ENCODE peak calls at places on chromosomes 4 and X, in four cellular contexts. One of them, this sample, is unnamed.

GRCh38 chr4:23822181-23822580 is 67.7 kb downstream of the PPARGC1A start:
- DNase-seq in epithelial cell of esophagus: peak
- DNase-seq in lower leg skin: no peak
- DNase-seq in D721Med: no peak
- DNase-seq in this sample: no peak

GRCh38 chrX:19715711-19716638 is 171.4 kb downstream of the SH3KBP1 start:
- DNase-seq in epithelial cell of esophagus: no peak
- DNase-seq in lower leg skin: no peak
- DNase-seq in D721Med: no peak
- DNase-seq in this sample: no peak

GRCh38 chrX:129359269-129359668 is 164.0 kb downstream of the SMARCA1 start:
- DNase-seq in epithelial cell of esophagus: peak
- DNase-seq in lower leg skin: no peak
- DNase-seq in D721Med: no peak
- DNase-seq in this sample: no peak

GRCh38 chr4:43435303-43435702 is 542.8 kb downstream of the GRXCR1 start:
- DNase-seq in epithelial cell of esophagus: no peak
- DNase-seq in lower leg skin: no peak
- DNase-seq in D721Med: no peak
- DNase-seq in this sample: no peak

GRCh38 chr4:1720163-1720983 is 750 bp downstream of the TMEM129 start:
- DNase-seq in epithelial cell of esophagus: peak
- DNase-seq in lower leg skin: no peak
- DNase-seq in D721Med: no peak
- DNase-seq in this sample: peak

GRCh38 chrX:115268421-115268820 is 21.1 kb upstream of the LUZP4 start:
- DNase-seq in epithelial cell of esophagus: peak
- DNase-seq in lower leg skin: no peak
- DNase-seq in D721Med: no peak
- DNase-seq in this sample: no peak

GRCh38 chr4:11954093-11954492 is 525.4 kb upstream of the HS3ST1 start:
- DNase-seq in epithelial cell of esophagus: peak
- DNase-seq in lower leg skin: no peak
- DNase-seq in D721Med: no peak
- DNase-seq in this sample: no peak

GRCh38 chrX:155086202-155086840 is 15.0 kb downstream of the BRCC3 start:
- DNase-seq in epithelial cell of esophagus: peak
- DNase-seq in lower leg skin: no peak
- DNase-seq in D721Med: no peak
- DNase-seq in this sample: peak

GRCh38 chrX:5681159-5681558 is 547.5 kb downstream of the NLGN4X start:
- DNase-seq in epithelial cell of esophagus: peak
- DNase-seq in lower leg skin: no peak
- DNase-seq in D721Med: no peak
- DNase-seq in this sample: no peak

GRCh38 chrX:153381684-153382532 is 19.2 kb downstream of the PNMA6E start:
- DNase-seq in epithelial cell of esophagus: no peak
- DNase-seq in lower leg skin: no peak
- DNase-seq in D721Med: no peak
- DNase-seq in this sample: no peak

GRCh38 chr4:3723232-3723642 is 42.9 kb upstream of the ADRA2C start:
- DNase-seq in epithelial cell of esophagus: no peak
- DNase-seq in lower leg skin: no peak
- DNase-seq in D721Med: no peak
- DNase-seq in this sample: no peak

GRCh38 chr4:26220704-26221103 is 100.1 kb upstream of the RBPJ start:
- DNase-seq in epithelial cell of esophagus: peak
- DNase-seq in lower leg skin: no peak
- DNase-seq in D721Med: no peak
- DNase-seq in this sample: no peak

GRCh38 chr4:5722328-5722727 is 11.3 kb downstream of the EVC start:
- DNase-seq in epithelial cell of esophagus: peak
- DNase-seq in lower leg skin: no peak
- DNase-seq in D721Med: no peak
- DNase-seq in this sample: no peak

GRCh38 chrX:150364347-150365050 is 1.4 kb downstream of the MAMLD1 start:
- DNase-seq in epithelial cell of esophagus: peak
- DNase-seq in lower leg skin: no peak
- DNase-seq in D721Med: no peak
- DNase-seq in this sample: no peak

GRCh38 chr4:57355066-57355465 is 244.9 kb upstream of the IGFBP7 start:
- DNase-seq in epithelial cell of esophagus: peak
- DNase-seq in lower leg skin: no peak
- DNase-seq in D721Med: no peak
- DNase-seq in this sample: no peak

GRCh38 chrX:150569155-150569477 is 695 bp downstream of the MTM1 start:
- DNase-seq in epithelial cell of esophagus: no peak
- DNase-seq in lower leg skin: no peak
- DNase-seq in D721Med: no peak
- DNase-seq in this sample: no peak

GRCh38 chr4:73729534-73730165 is 10.7 kb upstream of the CXCL8 start:
- DNase-seq in epithelial cell of esophagus: peak
- DNase-seq in lower leg skin: peak
- DNase-seq in D721Med: peak
- DNase-seq in this sample: no peak

GRCh38 chr4:27397886-27398285 is 537.2 kb downstream of the STIM2 start:
- DNase-seq in epithelial cell of esophagus: peak
- DNase-seq in lower leg skin: no peak
- DNase-seq in D721Med: no peak
- DNase-seq in this sample: no peak

GRCh38 chr4:174423257-174423944 is 98.9 kb downstream of the HPGD start:
- DNase-seq in epithelial cell of esophagus: peak
- DNase-seq in lower leg skin: peak
- DNase-seq in D721Med: no peak
- DNase-seq in this sample: no peak

DNA sequence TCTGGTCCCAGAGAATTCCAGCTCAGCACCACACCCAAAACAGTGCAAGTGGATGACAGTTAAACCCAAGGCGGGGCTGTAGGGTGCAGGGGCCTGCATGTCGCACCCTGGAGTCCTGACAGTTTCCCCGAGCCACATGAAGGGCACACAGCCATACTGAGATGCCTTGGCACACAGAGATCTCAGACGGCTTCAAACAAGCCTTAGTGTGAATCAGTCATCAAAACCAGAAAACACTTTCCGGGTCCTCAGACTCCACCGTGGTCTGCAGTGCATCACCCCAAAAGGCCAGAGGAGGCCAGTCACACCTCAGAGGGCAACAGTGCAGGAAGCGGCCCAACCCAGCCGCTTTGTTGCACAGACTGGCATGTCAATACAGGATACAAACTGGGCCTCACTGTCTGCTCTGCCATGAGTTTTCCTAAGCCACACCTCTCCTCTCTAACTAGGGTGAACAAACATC is 64.6 kb upstream of the ENPP6 start:
- DNase-seq in epithelial cell of esophagus: peak
- DNase-seq in lower leg skin: no peak
- DNase-seq in D721Med: no peak
- DNase-seq in this sample: no peak
- TF ChIP-seq CTCF in epithelial cell of esophagus: peak
- TF ChIP-seq CTCF in lower leg skin: no peak
- TF ChIP-seq CTCF in D721Med: no peak
- TF ChIP-seq CTCF in this sample: no peak

GRCh38 chr4:152045397-152045780 is 284.6 kb upstream of the GATB start:
- DNase-seq in epithelial cell of esophagus: no peak
- DNase-seq in lower leg skin: no peak
- DNase-seq in D721Med: no peak
- DNase-seq in this sample: no peak

GRCh38 chr4:152047451-152047850 is 286.6 kb upstream of the GATB start:
- DNase-seq in epithelial cell of esophagus: no peak
- DNase-seq in lower leg skin: no peak
- DNase-seq in D721Med: no peak
- DNase-seq in this sample: no peak

GRCh38 chr4:152050098-152050497 is 289.3 kb upstream of the GATB start:
- DNase-seq in epithelial cell of esophagus: no peak
- DNase-seq in lower leg skin: no peak
- DNase-seq in D721Med: no peak
- DNase-seq in this sample: no peak

GRCh38 chr4:152044341-152044740 is 283.5 kb upstream of the GATB start:
- DNase-seq in epithelial cell of esophagus: no peak
- DNase-seq in lower leg skin: no peak
- DNase-seq in D721Med: no peak
- DNase-seq in this sample: no peak

GRCh38 chr4:152045781-152046571 is 285.2 kb upstream of the GATB start:
- DNase-seq in epithelial cell of esophagus: peak
- DNase-seq in lower leg skin: no peak
- DNase-seq in D721Med: peak
- DNase-seq in this sample: no peak
- TF ChIP-seq CTCF in epithelial cell of esophagus: peak
- TF ChIP-seq CTCF in lower leg skin: no peak
- TF ChIP-seq CTCF in D721Med: peak
- TF ChIP-seq CTCF in this sample: peak

GRCh38 chrX:47585273-47585672 is 3.0 kb downstream of the TIMP1 start:
- DNase-seq in epithelial cell of esophagus: no peak
- DNase-seq in lower leg skin: no peak
- DNase-seq in D721Med: no peak
- DNase-seq in this sample: no peak

GRCh38 chrX:47587091-47587891 is 5.1 kb downstream of the TIMP1 start:
- DNase-seq in epithelial cell of esophagus: peak
- DNase-seq in lower leg skin: no peak
- DNase-seq in D721Med: no peak
- DNase-seq in this sample: no peak

GRCh38 chrX:47587906-47588735 is 5.9 kb downstream of the TIMP1 start:
- DNase-seq in epithelial cell of esophagus: no peak
- DNase-seq in lower leg skin: no peak
- DNase-seq in D721Med: no peak
- DNase-seq in this sample: no peak

GRCh38 chrX:47584714-47585113 is 2.5 kb downstream of the TIMP1 start:
- DNase-seq in epithelial cell of esophagus: no peak
- DNase-seq in lower leg skin: no peak
- DNase-seq in D721Med: no peak
- DNase-seq in this sample: no peak

GRCh38 chrX:47586043-47586787 is 4.0 kb downstream of the TIMP1 start:
- DNase-seq in epithelial cell of esophagus: no peak
- DNase-seq in lower leg skin: no peak
- DNase-seq in D721Med: no peak
- DNase-seq in this sample: no peak
- TF ChIP-seq CTCF in epithelial cell of esophagus: no peak
- TF ChIP-seq CTCF in lower leg skin: no peak
- TF ChIP-seq CTCF in D721Med: no peak
- TF ChIP-seq CTCF in this sample: no peak

GRCh38 chrX:78035061-78035460 is 65.6 kb upstream of the PGAM4 start:
- DNase-seq in epithelial cell of esophagus: no peak
- DNase-seq in lower leg skin: no peak
- DNase-seq in D721Med: no peak
- DNase-seq in this sample: no peak

GRCh38 chrX:78027798-78028197 is 58.4 kb upstream of the PGAM4 start:
- DNase-seq in epithelial cell of esophagus: no peak
- DNase-seq in lower leg skin: no peak
- DNase-seq in D721Med: no peak
- DNase-seq in this sample: no peak

GRCh38 chrX:78024349-78025108 is 55.1 kb upstream of the PGAM4 start:
- DNase-seq in epithelial cell of esophagus: peak
- DNase-seq in lower leg skin: no peak
- DNase-seq in D721Med: peak
- DNase-seq in this sample: no peak

DNA sequence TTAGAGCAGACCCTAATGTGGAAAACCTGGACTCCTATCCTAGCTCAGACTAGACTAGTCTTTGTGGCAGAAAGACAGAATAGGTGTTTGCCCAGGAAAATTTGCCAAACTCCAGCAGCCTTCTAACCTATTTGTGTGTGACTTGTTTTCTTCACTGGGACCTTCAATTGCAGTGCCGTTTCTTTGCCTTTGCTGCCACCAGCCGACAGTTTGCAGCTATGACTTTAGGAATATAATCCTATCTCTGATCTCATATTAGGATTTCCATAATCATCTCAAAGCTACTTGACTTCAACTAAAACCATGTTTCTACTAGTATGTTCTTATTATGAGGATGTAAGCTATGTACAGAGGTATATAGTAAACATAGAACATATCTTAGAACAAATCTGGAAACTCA is 60.2 kb upstream of the PGAM4 start:
- DNase-seq in epithelial cell of esophagus: peak
- DNase-seq in lower leg skin: no peak
- DNase-seq in D721Med: no peak
- DNase-seq in this sample: no peak
- TF ChIP-seq CTCF in epithelial cell of esophagus: peak
- TF ChIP-seq CTCF in lower leg skin: no peak
- TF ChIP-seq CTCF in D721Med: peak
- TF ChIP-seq CTCF in this sample: peak

DNA sequence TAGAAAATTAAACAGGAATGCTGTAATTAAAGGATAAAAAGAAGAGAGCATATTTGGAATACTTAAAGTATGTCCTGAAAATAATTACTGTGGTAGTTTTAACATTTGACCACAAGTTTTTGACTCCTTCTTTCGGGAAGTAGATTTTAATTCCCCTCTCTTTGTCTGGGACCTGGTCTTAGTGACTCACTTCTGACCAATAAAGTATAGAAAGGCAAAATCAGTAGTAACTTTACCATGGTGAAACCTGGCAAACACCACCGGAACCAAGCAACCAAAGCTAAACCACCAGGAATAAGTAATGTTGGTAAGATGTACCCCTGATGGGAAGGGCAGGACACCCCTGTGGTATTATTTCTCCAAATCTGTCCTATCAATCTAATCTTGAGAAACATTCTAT is 314.8 kb downstream of the PDHA2 start:
- DNase-seq in epithelial cell of esophagus: no peak
- DNase-seq in lower leg skin: no peak
- DNase-seq in D721Med: no peak
- DNase-seq in this sample: no peak
- TF ChIP-seq CTCF in epithelial cell of esophagus: no peak
- TF ChIP-seq CTCF in lower leg skin: no peak
- TF ChIP-seq CTCF in D721Med: no peak
- TF ChIP-seq CTCF in this sample: no peak

DNA sequence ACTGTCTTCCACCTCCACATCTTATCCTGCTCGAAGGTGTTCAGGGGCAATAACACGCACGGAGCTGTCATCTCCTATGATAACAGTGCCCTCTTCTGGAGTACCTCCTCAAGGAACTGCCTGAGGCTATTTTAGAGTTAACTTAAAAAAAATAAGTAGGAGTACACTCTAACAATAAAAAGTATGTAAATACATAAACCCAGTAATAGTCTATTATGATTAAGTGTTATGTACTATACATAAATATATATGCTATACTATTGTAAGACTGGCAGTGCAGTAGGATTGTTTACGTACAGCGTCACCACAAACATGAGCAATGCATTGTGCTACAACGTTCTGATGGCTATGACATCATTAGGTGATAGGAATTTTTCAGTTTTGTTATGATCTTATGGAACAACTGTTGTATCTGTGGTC is 34.5 kb upstream of the TLR2 start:
- DNase-seq in epithelial cell of esophagus: peak
- DNase-seq in lower leg skin: no peak
- DNase-seq in D721Med: no peak
- DNase-seq in this sample: no peak
- TF ChIP-seq CTCF in epithelial cell of esophagus: peak
- TF ChIP-seq CTCF in lower leg skin: no peak
- TF ChIP-seq CTCF in D721Med: peak
- TF ChIP-seq CTCF in this sample: peak

This sample was measured in chondrocyte.